ENCODE peak calls at places on chromosomes 13 and 19, in five cellular contexts. One of them, this sample, is unnamed.

GRCh38 chr13:36163809-36164308 is 32.7 kb upstream of the DCLK1 start:
- DNase-seq in stimulated activated CD4-positive, alpha-beta T cell treated with anti-CD3 and anti-CD28 coated beads, Interleukin-2, amount 100 ng/mL, for 48 hours: no peak
- DNase-seq in mucosa of gallbladder: no peak
- DNase-seq in substantia nigra: no peak
- DNase-seq in T47D: peak
- DNase-seq in this sample: no peak

GRCh38 chr19:55597493-55597892 is 1.8 kb downstream of the FIZ1 start:
- DNase-seq in substantia nigra: no peak
- DNase-seq in T47D: no peak
- DNase-seq in mucosa of gallbladder: no peak
- DNase-seq in stimulated activated CD4-positive, alpha-beta T cell treated with anti-CD3 and anti-CD28 coated beads, Interleukin-2, amount 100 ng/mL, for 48 hours: no peak
- DNase-seq in this sample: no peak

GRCh38 chr13:112880221-112880641 is 88.8 kb upstream of the MCF2L start:
- DNase-seq in substantia nigra: no peak
- DNase-seq in mucosa of gallbladder: no peak
- DNase-seq in T47D: no peak
- DNase-seq in stimulated activated CD4-positive, alpha-beta T cell treated with anti-CD3 and anti-CD28 coated beads, Interleukin-2, amount 100 ng/mL, for 48 hours: no peak
- DNase-seq in this sample: no peak

GRCh38 chr13:48775804-48776203 is 122.1 kb downstream of the CYSLTR2 start:
- DNase-seq in mucosa of gallbladder: no peak
- DNase-seq in stimulated activated CD4-positive, alpha-beta T cell treated with anti-CD3 and anti-CD28 coated beads, Interleukin-2, amount 100 ng/mL, for 48 hours: no peak
- DNase-seq in T47D: no peak
- DNase-seq in substantia nigra: no peak
- DNase-seq in this sample: no peak

GRCh38 chr13:114110091-114110829 is 22.2 kb downstream of the RASA3 start:
- DNase-seq in mucosa of gallbladder: no peak
- DNase-seq in stimulated activated CD4-positive, alpha-beta T cell treated with anti-CD3 and anti-CD28 coated beads, Interleukin-2, amount 100 ng/mL, for 48 hours: no peak
- DNase-seq in T47D: no peak
- DNase-seq in substantia nigra: no peak
- DNase-seq in this sample: no peak

GRCh38 chr13:98207411-98207810 is 30.3 kb upstream of the RNF113B start:
- DNase-seq in T47D: no peak
- DNase-seq in mucosa of gallbladder: no peak
- DNase-seq in substantia nigra: no peak
- DNase-seq in stimulated activated CD4-positive, alpha-beta T cell treated with anti-CD3 and anti-CD28 coated beads, Interleukin-2, amount 100 ng/mL, for 48 hours: no peak
- DNase-seq in this sample: no peak

GRCh38 chr13:33004454-33004853 is 11.8 kb upstream of the KL start:
- DNase-seq in mucosa of gallbladder: no peak
- DNase-seq in T47D: peak
- DNase-seq in stimulated activated CD4-positive, alpha-beta T cell treated with anti-CD3 and anti-CD28 coated beads, Interleukin-2, amount 100 ng/mL, for 48 hours: no peak
- DNase-seq in substantia nigra: no peak
- DNase-seq in this sample: no peak

GRCh38 chr13:76875256-76875655 is 10.9 kb downstream of the KCTD12 start:
- DNase-seq in stimulated activated CD4-positive, alpha-beta T cell treated with anti-CD3 and anti-CD28 coated beads, Interleukin-2, amount 100 ng/mL, for 48 hours: no peak
- DNase-seq in T47D: no peak
- DNase-seq in mucosa of gallbladder: no peak
- DNase-seq in substantia nigra: no peak
- DNase-seq in this sample: no peak

GRCh38 chr13:98223741-98224140 is 46.7 kb upstream of the RNF113B start:
- DNase-seq in mucosa of gallbladder: no peak
- DNase-seq in T47D: peak
- DNase-seq in stimulated activated CD4-positive, alpha-beta T cell treated with anti-CD3 and anti-CD28 coated beads, Interleukin-2, amount 100 ng/mL, for 48 hours: no peak
- DNase-seq in substantia nigra: no peak
- DNase-seq in this sample: no peak

GRCh38 chr13:59133903-59134302 is 1029.8 kb downstream of the DIAPH3 start:
- DNase-seq in substantia nigra: no peak
- DNase-seq in mucosa of gallbladder: no peak
- DNase-seq in stimulated activated CD4-positive, alpha-beta T cell treated with anti-CD3 and anti-CD28 coated beads, Interleukin-2, amount 100 ng/mL, for 48 hours: no peak
- DNase-seq in T47D: no peak
- DNase-seq in this sample: no peak

GRCh38 chr13:100597253-100597652 is 8.7 kb upstream of the GGACT start:
- DNase-seq in substantia nigra: no peak
- DNase-seq in mucosa of gallbladder: no peak
- DNase-seq in stimulated activated CD4-positive, alpha-beta T cell treated with anti-CD3 and anti-CD28 coated beads, Interleukin-2, amount 100 ng/mL, for 48 hours: no peak
- DNase-seq in T47D: no peak
- DNase-seq in this sample: no peak

GRCh38 chr13:59915252-59915651 is 248.5 kb downstream of the DIAPH3 start:
- DNase-seq in substantia nigra: no peak
- DNase-seq in T47D: no peak
- DNase-seq in stimulated activated CD4-positive, alpha-beta T cell treated with anti-CD3 and anti-CD28 coated beads, Interleukin-2, amount 100 ng/mL, for 48 hours: no peak
- DNase-seq in mucosa of gallbladder: no peak
- DNase-seq in this sample: no peak

GRCh38 chr19:5536337-5536894 is 31.3 kb downstream of the TINCR start:
- DNase-seq in stimulated activated CD4-positive, alpha-beta T cell treated with anti-CD3 and anti-CD28 coated beads, Interleukin-2, amount 100 ng/mL, for 48 hours: no peak
- DNase-seq in mucosa of gallbladder: peak
- DNase-seq in substantia nigra: peak
- DNase-seq in T47D: no peak
- DNase-seq in this sample: no peak

GRCh38 chr13:93778548-93778947 is 551.9 kb downstream of the GPC6 start:
- DNase-seq in T47D: no peak
- DNase-seq in substantia nigra: no peak
- DNase-seq in stimulated activated CD4-positive, alpha-beta T cell treated with anti-CD3 and anti-CD28 coated beads, Interleukin-2, amount 100 ng/mL, for 48 hours: no peak
- DNase-seq in mucosa of gallbladder: no peak
- DNase-seq in this sample: no peak

This sample was measured in amygdala.